ENCODE peak calls at places on chromosomes 16 and 17, in seven cellular contexts. K is omental fat pad; R is left lung; J is type B pancreatic cell; T is uterus; B is breast epithelium; E is CD4-positive, alpha-beta T cell. F is an unnamed sample.

GRCh38 chr17:49787932-49788442 is 494 bp upstream of the KAT7 start:
- DNase-seq in B (no peak), K (no peak), T (no peak), J (no peak), R (no peak), E (peak; percentile 2), F (no peak)

GRCh38 chr16:52383071-52383470 is 163.9 kb downstream of the TOX3 start:
- DNase-seq in T (no peak), R (no peak), B (no peak), E (no peak), J (no peak), K (no peak), F (no peak)

GRCh38 chr16:892006-892405 is 78.8 kb downstream of the LMF1 start:
- DNase-seq in K (no peak), B (no peak), J (no peak), E (no peak), T (no peak), R (no peak), F (no peak)

GRCh38 chr16:86259499-86259898 is 250.8 kb upstream of the FOXF1 start:
- DNase-seq in R (no peak), K (no peak), J (no peak), B (no peak), E (no peak), T (no peak), F (no peak)

GRCh38 chr16:19382084-19382801 is 35.4 kb upstream of the TMC5 start:
- DNase-seq in T (no peak), K (no peak), J (no peak), E (no peak), R (peak; percentile 42), B (no peak), F (no peak)

GRCh38 chr16:87486282-87486681 is 6.5 kb downstream of the ZCCHC14 start:
- DNase-seq in B (no peak), K (no peak), R (no peak), E (no peak), T (no peak), J (no peak), F (no peak)

GRCh38 chr16:23570992-23571632 is 13.6 kb downstream of the UBFD1 start:
- DNase-seq in B (no peak), R (no peak), K (no peak), T (no peak), J (no peak), E (no peak), F (no peak)

GRCh38 chr17:57256708-57257112 is 387 bp downstream of the MSI2 start:
- DNase-seq in B (no peak), E (peak; percentile 36), K (no peak), T (no peak), J (no peak), R (peak; percentile 37), F (no peak)

GRCh38 chr16:4352843-4353242 is 1.7 kb upstream of the PAM16 start:
- DNase-seq in J (no peak), K (no peak), B (no peak), E (no peak), T (no peak), R (no peak), F (no peak)

GRCh38 chr17:40864661-40865380 is 2.2 kb downstream of the KRT12 start:
- DNase-seq in J (no peak), K (no peak), R (no peak), B (no peak), E (no peak), T (no peak), F (no peak)

GRCh38 chr17:55334285-55334684 is 69.5 kb downstream of the HLF start:
- DNase-seq in R (no peak), J (no peak), T (no peak), B (no peak), K (no peak), E (no peak), F (no peak)

GRCh38 chr17:72090108-72090507 is 30.7 kb upstream of the SOX9 start:
- DNase-seq in K (no peak), E (no peak), T (no peak), R (no peak), B (no peak), J (no peak), F (no peak)

GRCh38 chr17:68396795-68397536 is 60.3 kb downstream of the WIPI1 start:
- DNase-seq in K (no peak), E (no peak), B (no peak), R (no peak), T (no peak), J (no peak), F (no peak)

GRCh38 chr16:27800817-27801216 is 250.9 kb downstream of the KATNIP start:
- DNase-seq in J (no peak), E (no peak), B (no peak), T (no peak), R (no peak), K (no peak), F (no peak)

GRCh38 chr17:41733348-41734138 is 900 bp downstream of the HAP1 start:
- DNase-seq in E (no peak), R (no peak), T (no peak), K (no peak), B (no peak), J (no peak), F (no peak)

GRCh38 chr16:81610144-81610842 is 165.7 kb downstream of the CMIP start:
- DNase-seq in J (no peak), B (peak; percentile 64), T (peak; percentile 83), R (peak; percentile 55), E (no peak), K (no peak), F (no peak)

GRCh38 chr16:2511128-2511785 is 2.5 kb upstream of the ATP6V0C start:
- DNase-seq in K (peak; percentile 92), E (no peak), B (no peak), J (no peak), R (peak; percentile 77), T (peak; percentile 87), F (no peak)

GRCh38 chr16:55527885-55528284 is 19.0 kb downstream of the LPCAT2 start:
- DNase-seq in K (no peak), T (no peak), E (no peak), R (no peak), J (no peak), B (no peak), F (no peak)

GRCh38 chr17:62994931-62995330 is 28.9 kb downstream of the TANC2 start:
- DNase-seq in T (no peak), R (no peak), E (no peak), B (no peak), K (no peak), J (no peak), F (no peak)

GRCh38 chr17:62998665-62999393 is 32.8 kb downstream of the TANC2 start:
- DNase-seq in T (no peak), R (no peak), B (no peak), E (no peak), J (no peak), K (no peak), F (no peak)

GRCh38 chr17:62996221-62996620 is 30.2 kb downstream of the TANC2 start:
- DNase-seq in E (no peak), K (no peak), T (no peak), J (no peak), R (no peak), B (no peak), F (no peak)

GRCh38 chr17:62995377-62995885 is 29.4 kb downstream of the TANC2 start:
- DNase-seq in J (no peak), B (no peak), K (no peak), E (no peak), T (no peak), R (no peak), F (no peak)
- TF ChIP-seq CTCF in J (peak; percentile 71), B (no peak), K (no peak), E (peak; percentile 16), T (no peak), R (peak; percentile 16), F (no peak)

GRCh38 chr17:76593964-76594363 is 8.3 kb upstream of the ST6GALNAC2 start:
- DNase-seq in R (no peak), E (no peak), B (no peak), K (no peak), J (no peak), T (no peak), F (no peak)

GRCh38 chr17:76594676-76595075 is 9.0 kb upstream of the ST6GALNAC2 start:
- DNase-seq in K (no peak), R (no peak), T (no peak), J (no peak), E (no peak), B (no peak), F (no peak)

GRCh38 chr17:76597156-76598003 is 11.7 kb upstream of the ST6GALNAC2 start:
- DNase-seq in E (no peak), J (no peak), R (peak; percentile 64), B (no peak), K (no peak), T (no peak), F (no peak)

GRCh38 chr17:76598004-76598439 is 12.4 kb upstream of the ST6GALNAC2 start:
- DNase-seq in T (no peak), B (no peak), J (no peak), E (no peak), R (no peak), K (no peak), F (no peak)

GRCh38 chr17:76593338-76593737 is 7.7 kb upstream of the ST6GALNAC2 start:
- DNase-seq in B (no peak), E (no peak), K (no peak), T (no peak), J (no peak), R (no peak), F (no peak)
- TF ChIP-seq CTCF in B (no peak), E (no peak), K (no peak), T (no peak), J (peak; percentile 18), R (no peak), F (no peak)

GRCh38 chr16:62208934-62209333 is 172.7 kb upstream of the CDH8 start:
- DNase-seq in T (no peak), E (no peak), K (no peak), J (no peak), R (no peak), B (no peak), F (no peak)

GRCh38 chr16:62201911-62202310 is 165.7 kb upstream of the CDH8 start:
- DNase-seq in J (no peak), T (no peak), E (no peak), R (no peak), B (no peak), K (no peak), F (no peak)

DNA sequence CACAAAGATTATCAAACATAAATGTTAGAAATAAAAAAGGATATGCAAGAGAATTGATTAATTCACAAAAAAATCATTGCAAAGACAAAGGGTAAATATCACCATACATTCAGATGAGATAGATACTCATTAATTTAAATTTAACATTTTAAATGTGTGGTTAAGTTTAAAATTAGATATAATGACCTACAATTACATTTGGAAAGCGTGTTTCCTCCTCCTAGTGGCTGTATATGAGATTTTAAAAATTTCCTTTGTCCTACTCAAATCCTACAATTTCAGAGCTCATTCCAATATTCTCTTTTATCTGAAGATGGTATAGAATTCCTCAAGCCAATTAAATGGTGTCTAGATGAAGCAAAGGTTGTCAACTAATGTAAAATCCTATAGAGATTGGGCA is 169.2 kb upstream of the CDH8 start:
- DNase-seq in T (no peak), K (no peak), E (no peak), B (no peak), R (no peak), J (no peak), F (no peak)
- TF ChIP-seq CTCF in T (no peak), K (no peak), E (no peak), B (no peak), R (no peak), J (peak; percentile 64), F (peak; percentile 40)

DNA sequence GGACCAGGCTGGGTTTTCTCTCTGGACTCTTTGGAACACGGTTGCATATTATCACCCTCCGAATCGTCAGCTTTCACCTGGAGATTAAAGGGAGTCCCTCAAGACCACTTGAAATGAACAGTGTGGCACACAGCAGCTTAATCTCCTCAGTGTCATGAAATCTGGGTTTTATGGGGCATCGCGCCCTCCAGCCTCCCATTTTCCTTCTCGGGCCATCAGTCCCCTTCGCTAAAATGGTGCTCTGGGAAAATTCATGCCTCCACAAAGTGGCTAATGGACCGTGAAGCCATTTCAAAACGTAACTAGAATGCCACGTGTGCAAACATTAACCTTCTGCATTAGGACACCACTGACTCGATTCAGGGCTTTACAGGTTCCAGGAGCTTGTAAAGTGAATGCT is 26.0 kb upstream of the WFDC1 start:
- DNase-seq in T (no peak), E (no peak), K (no peak), B (no peak), J (no peak), R (no peak), F (no peak)
- TF ChIP-seq CTCF in T (no peak), E (no peak), K (no peak), B (no peak), J (no peak), R (no peak), F (no peak)